ENCODE peak calls at places on chromosomes 11 and 22, in four cellular contexts. T, O, Z and H are unnamed samples.

GRCh38 chr22:23282089-23282501 is 101.8 kb downstream of the BCR start:
- DNase-seq in T (peak; percentile 85), O (no peak), Z (peak; percentile 83), H (peak; percentile 84)

GRCh38 chr11:386483-386882 is 7.5 kb upstream of the PKP3 start:
- DNase-seq in T (no peak), O (no peak), Z (no peak), H (no peak)

GRCh38 chr11:97432926-97433325 is 1043.1 kb downstream of the JRKL start:
- DNase-seq in T (no peak), O (no peak), Z (no peak), H (no peak)

GRCh38 chr11:61679893-61680621 is at the start of gene DAGLA:
- DNase-seq in T (peak; percentile 60), O (peak; percentile 68), Z (peak; percentile 97), H (peak; percentile 73)

GRCh38 chr11:66967670-66968425 is 7.3 kb upstream of the C11orf86 start:
- DNase-seq in T (no peak), O (no peak), Z (peak; percentile 71), H (no peak)

GRCh38 chr22:31346255-31346732 is at the start of gene PATZ1:
- DNase-seq in T (peak; percentile 62), O (peak; percentile 73), Z (peak; percentile 85), H (peak; percentile 88)

GRCh38 chr11:105297463-105297862 is 157.9 kb upstream of the CARD18 start:
- DNase-seq in T (no peak), O (no peak), Z (peak; percentile 43), H (peak; percentile 39)

GRCh38 chr11:19018901-19019300 is 41.6 kb downstream of the MRGPRX2 start:
- DNase-seq in T (no peak), O (no peak), Z (no peak), H (no peak)

GRCh38 chr11:71489311-71490043 is 36.5 kb downstream of the NADSYN1 start:
- DNase-seq in T (no peak), O (no peak), Z (no peak), H (no peak)

GRCh38 chr11:67638535-67639437 is 777 bp downstream of the TBX10 start:
- DNase-seq in T (no peak), O (no peak), Z (no peak), H (no peak)